ENCODE peak calls at places on chromosomes 6 and 20, in ten cellular contexts. V, E, Z, W, D, S, J, Y, P and M are unnamed samples.
A peak's percentile ranks its signal among the peaks of the same experiment; 100 is the strongest.

GRCh38 chr6:24719125-24719931 is at the start of gene C6orf62:
- DNase-seq in V (peak; percentile 37), E (peak; percentile 83), Z (no peak), W (peak; percentile 65), D (no peak), S (peak; percentile 53), J (peak; percentile 47), Y (no peak), P (no peak), M (peak; percentile 71)

GRCh38 chr6:105087571-105088211 is 92.1 kb downstream of the POPDC3 start:
- DNase-seq in V (peak; percentile 63), E (peak; percentile 72), Z (peak; percentile 41), W (peak; percentile 35), D (peak; percentile 15), S (peak; percentile 58), J (peak; percentile 45), Y (peak; percentile 15), P (no peak), M (peak; percentile 81)

GRCh38 chr6:150470131-150470530 is 101.3 kb downstream of the IYD start:
- DNase-seq in V (no peak), E (no peak), Z (no peak), W (no peak), D (no peak), S (no peak), J (no peak), Y (no peak), P (no peak), M (no peak)

GRCh38 chr6:138264372-138264880 is 46.1 kb upstream of the PBOV1 start:
- DNase-seq in V (no peak), E (no peak), Z (no peak), W (no peak), D (no peak), S (no peak), J (no peak), Y (no peak), P (no peak), M (no peak)

GRCh38 chr6:119060255-119060907 is 18.1 kb downstream of the FAM184A start:
- DNase-seq in V (no peak), E (no peak), Z (no peak), W (no peak), D (no peak), S (no peak), J (no peak), Y (no peak), P (no peak), M (no peak)

GRCh38 chr6:143333749-143334520 is 116.6 kb downstream of the ADAT2 start:
- DNase-seq in V (no peak), E (peak; percentile 60), Z (no peak), W (peak; percentile 52), D (no peak), S (no peak), J (no peak), Y (peak; percentile 32), P (no peak), M (no peak)

GRCh38 chr6:7087491-7087979 is 20.2 kb upstream of the RREB1 start:
- DNase-seq in V (no peak), E (no peak), Z (no peak), W (no peak), D (no peak), S (peak; percentile 29), J (no peak), Y (no peak), P (no peak), M (no peak)

GRCh38 chr6:33207569-33208088 is 671 bp upstream of the RING1 start:
- DNase-seq in V (peak; percentile 38), E (peak; percentile 86), Z (no peak), W (peak; percentile 39), D (no peak), S (no peak), J (no peak), Y (no peak), P (no peak), M (peak; percentile 87)

GRCh38 chr6:13120483-13121482 is 207.6 kb downstream of the TBC1D7 start:
- DNase-seq in V (no peak), E (no peak), Z (no peak), W (no peak), D (no peak), S (no peak), J (peak; percentile 38), Y (no peak), P (no peak), M (no peak)

GRCh38 chr6:119881416-119881815 is 531.9 kb upstream of the MAN1A1 start:
- DNase-seq in V (no peak), E (peak; percentile 69), Z (no peak), W (peak; percentile 21), D (no peak), S (no peak), J (no peak), Y (no peak), P (no peak), M (peak; percentile 37)

GRCh38 chr6:11241793-11242201 is 9.3 kb upstream of the NEDD9 start:
- DNase-seq in V (no peak), E (peak; percentile 67), Z (no peak), W (no peak), D (no peak), S (no peak), J (peak; percentile 85), Y (no peak), P (peak; percentile 86), M (no peak)

GRCh38 chr6:29442670-29443184 is 3.6 kb downstream of the OR10C1 start:
- DNase-seq in V (no peak), E (no peak), Z (no peak), W (no peak), D (no peak), S (no peak), J (no peak), Y (no peak), P (no peak), M (peak; percentile 47)

GRCh38 chr6:85432554-85432953 is 17.3 kb upstream of the NT5E start:
- DNase-seq in V (no peak), E (no peak), Z (no peak), W (no peak), D (no peak), S (no peak), J (no peak), Y (no peak), P (no peak), M (no peak)

GRCh38 chr6:124356811-124357210 is 553.1 kb downstream of the NKAIN2 start:
- DNase-seq in V (no peak), E (no peak), Z (no peak), W (no peak), D (no peak), S (no peak), J (no peak), Y (no peak), P (no peak), M (no peak)

GRCh38 chr6:225907-226306 is 66.4 kb upstream of the DUSP22 start:
- DNase-seq in V (no peak), E (no peak), Z (no peak), W (no peak), D (no peak), S (no peak), J (no peak), Y (no peak), P (no peak), M (no peak)

GRCh38 chr6:164114656-164115055 is 700.1 kb downstream of the QKI start:
- DNase-seq in V (no peak), E (no peak), Z (no peak), W (no peak), D (no peak), S (no peak), J (no peak), Y (no peak), P (no peak), M (no peak)

GRCh38 chr6:102619585-102619984 is 1226.1 kb downstream of the GRIK2 start:
- DNase-seq in V (peak; percentile 5), E (peak; percentile 33), Z (peak; percentile 1), W (peak; percentile 3), D (no peak), S (peak; percentile 14), J (peak; percentile 15), Y (no peak), P (no peak), M (peak; percentile 67)

DNA sequence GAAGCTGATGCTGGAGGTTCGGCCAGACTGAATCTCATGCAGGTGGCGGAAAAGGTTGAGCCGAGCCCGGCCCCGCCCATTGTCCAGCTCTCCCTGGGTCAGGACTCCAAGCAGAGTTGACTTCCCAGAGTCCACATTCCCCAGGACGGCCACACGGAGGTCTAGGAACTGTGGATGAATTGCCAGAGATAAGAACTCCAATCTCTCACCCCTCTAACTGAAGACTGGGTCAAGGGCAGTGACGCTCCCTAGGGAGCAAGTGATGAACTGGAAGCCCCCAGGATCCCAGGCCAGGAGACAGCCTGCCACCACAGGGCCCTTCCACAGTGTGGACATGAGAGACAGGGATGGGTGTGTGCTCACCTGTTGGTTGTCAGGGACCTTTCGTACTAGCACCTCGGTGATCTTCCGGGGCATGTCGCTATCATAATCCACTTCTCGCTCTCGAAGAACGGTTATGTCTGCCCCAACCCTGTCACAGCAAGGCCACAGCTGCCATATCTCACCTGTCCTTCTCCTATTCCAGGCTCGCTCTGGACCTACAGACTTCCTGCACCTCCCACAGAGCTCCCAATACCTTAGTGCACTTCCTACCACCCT is 3.6 kb downstream of the GTPBP2 start:
- DNase-seq in V (no peak), E (no peak), Z (no peak), W (no peak), D (no peak), S (no peak), J (no peak), Y (no peak), P (no peak), M (no peak)
- H3K9ac ChIP-seq in V (no peak overlapping the region), E (peak overlapping the region; percentile 98), Z (no peak overlapping the region), W (no peak overlapping the region), D (no peak overlapping the region), S (no peak overlapping the region), J (no peak overlapping the region), Y (no peak overlapping the region), P (no peak overlapping the region), M (no peak overlapping the region)

GRCh38 chr20:53079883-53080282 is 107.7 kb downstream of the TSHZ2 start:
- DNase-seq in V (no peak), E (no peak), Z (no peak), W (no peak), D (no peak), S (no peak), J (no peak), Y (no peak), P (no peak), M (no peak)
- H3K9ac ChIP-seq in V (no peak overlapping the region), E (no peak overlapping the region), Z (no peak overlapping the region), W (no peak overlapping the region), D (no peak overlapping the region), S (no peak overlapping the region), J (no peak overlapping the region), Y (no peak overlapping the region), P (no peak overlapping the region), M (peak overlapping the region; percentile 28)

GRCh38 chr20:51528263-51529026 is 14.1 kb downstream of the NFATC2 start:
- DNase-seq in V (no peak), E (no peak), Z (no peak), W (no peak), D (no peak), S (no peak), J (no peak), Y (no peak), P (no peak), M (no peak)
- H3K9ac ChIP-seq in V (no peak overlapping the region), E (no peak overlapping the region), Z (no peak overlapping the region), W (no peak overlapping the region), D (no peak overlapping the region), S (no peak overlapping the region), J (no peak overlapping the region), Y (no peak overlapping the region), P (no peak overlapping the region), M (no peak overlapping the region)

DNA sequence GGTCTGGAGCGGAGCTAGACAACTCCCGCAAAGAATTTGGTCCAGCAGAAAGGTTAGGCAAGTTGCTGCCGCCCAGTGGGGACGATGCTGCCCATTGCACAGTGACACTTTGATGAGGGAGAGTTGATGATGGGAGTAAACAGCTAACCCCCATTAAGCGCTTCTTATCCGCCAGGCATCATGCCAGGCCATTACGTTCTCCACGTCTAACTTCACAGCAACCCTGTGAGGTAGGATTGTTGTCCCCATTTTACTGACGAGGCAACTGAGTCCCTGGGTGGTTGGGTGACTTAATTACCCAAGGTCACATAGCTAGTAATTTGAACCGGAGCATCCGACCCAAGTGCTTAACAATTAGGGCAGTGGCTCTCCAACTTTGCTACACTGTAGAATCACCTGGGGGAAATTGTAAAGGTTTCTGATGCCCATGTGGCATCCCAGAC is 731 bp downstream of the RALGAPB start:
- DNase-seq in V (peak; percentile 40), E (peak; percentile 62), Z (no peak), W (no peak), D (no peak), S (peak; percentile 37), J (peak; percentile 82), Y (no peak), P (no peak), M (peak; percentile 61)
- H3K9ac ChIP-seq in V (peak overlapping the region; percentile 85), E (peak overlapping the region; percentile 88), Z (peak overlapping the region; percentile 78), W (peak overlapping the region; percentile 72), D (peak overlapping the region; percentile 91), S (peak overlapping the region; percentile 72), J (peak overlapping the region; percentile 82), Y (peak overlapping the region; percentile 82), P (peak overlapping the region; percentile 3), M (peak overlapping the region; percentile 88)